ENCODE peak calls at places on chromosomes 16 and 17, in four cellular contexts. One of them, this sample, is unnamed.

GRCh38 chr16:52405441-52405840 is 141.5 kb downstream of the TOX3 start:
- DNase-seq in HT1080: no peak
- DNase-seq in glomerular endothelial cell: no peak
- DNase-seq in breast epithelium: no peak
- DNase-seq in this sample: no peak

GRCh38 chr17:71628306-71628705 is 492.5 kb upstream of the SOX9 start:
- DNase-seq in HT1080: no peak
- DNase-seq in glomerular endothelial cell: no peak
- DNase-seq in breast epithelium: no peak
- DNase-seq in this sample: no peak

GRCh38 chr17:44110823-44111633 is 12.4 kb downstream of the HDAC5 start:
- DNase-seq in HT1080: peak
- DNase-seq in glomerular endothelial cell: no peak
- DNase-seq in breast epithelium: peak
- DNase-seq in this sample: peak

GRCh38 chr16:81625544-81626152 is 153.4 kb upstream of the PLCG2 start:
- DNase-seq in HT1080: peak
- DNase-seq in glomerular endothelial cell: peak
- DNase-seq in breast epithelium: peak
- DNase-seq in this sample: peak

GRCh38 chr17:67245694-67246397 is 850 bp upstream of the HELZ start:
- DNase-seq in HT1080: no peak
- DNase-seq in glomerular endothelial cell: no peak
- DNase-seq in breast epithelium: no peak
- DNase-seq in this sample: peak

GRCh38 chr17:82164853-82165252 is 47.8 kb downstream of the CCDC57 start:
- DNase-seq in HT1080: no peak
- DNase-seq in glomerular endothelial cell: no peak
- DNase-seq in breast epithelium: no peak
- DNase-seq in this sample: no peak

GRCh38 chr16:31147574-31147973 is 2.3 kb downstream of the PRSS36 start:
- DNase-seq in HT1080: no peak
- DNase-seq in glomerular endothelial cell: no peak
- DNase-seq in breast epithelium: no peak
- DNase-seq in this sample: no peak

GRCh38 chr16:71376465-71377157 is 18.1 kb downstream of the CALB2 start:
- DNase-seq in HT1080: no peak
- DNase-seq in glomerular endothelial cell: no peak
- DNase-seq in breast epithelium: no peak
- DNase-seq in this sample: no peak

GRCh38 chr17:1871743-1872142 is 41.9 kb downstream of the RPA1 start:
- DNase-seq in HT1080: no peak
- DNase-seq in glomerular endothelial cell: no peak
- DNase-seq in breast epithelium: no peak
- DNase-seq in this sample: no peak

GRCh38 chr17:45783593-45784292 is 377 bp upstream of the CRHR1 start:
- DNase-seq in HT1080: no peak
- DNase-seq in glomerular endothelial cell: no peak
- DNase-seq in breast epithelium: no peak
- DNase-seq in this sample: no peak

GRCh38 chr16:84423416-84423837 is 55.1 kb downstream of the ATP2C2 start:
- DNase-seq in HT1080: peak
- DNase-seq in glomerular endothelial cell: no peak
- DNase-seq in breast epithelium: no peak
- DNase-seq in this sample: peak

GRCh38 chr16:23342083-23342640 is 40.1 kb downstream of the SCNN1B start:
- DNase-seq in HT1080: no peak
- DNase-seq in glomerular endothelial cell: no peak
- DNase-seq in breast epithelium: no peak
- DNase-seq in this sample: no peak

GRCh38 chr16:21001262-21001661 is 100.7 kb downstream of the LYRM1 start:
- DNase-seq in HT1080: peak
- DNase-seq in glomerular endothelial cell: peak
- DNase-seq in breast epithelium: no peak
- DNase-seq in this sample: peak

GRCh38 chr17:66939461-66940114 is 24.9 kb upstream of the CACNG4 start:
- DNase-seq in HT1080: no peak
- DNase-seq in glomerular endothelial cell: no peak
- DNase-seq in breast epithelium: no peak
- DNase-seq in this sample: no peak

GRCh38 chr17:63282455-63282854 is 163.7 kb downstream of the CYB561 start:
- DNase-seq in HT1080: no peak
- DNase-seq in glomerular endothelial cell: no peak
- DNase-seq in breast epithelium: no peak
- DNase-seq in this sample: no peak

GRCh38 chr16:1101133-1101532 is 5.1 kb upstream of the C1QTNF8 start:
- DNase-seq in HT1080: no peak
- DNase-seq in glomerular endothelial cell: no peak
- DNase-seq in breast epithelium: no peak
- DNase-seq in this sample: no peak

GRCh38 chr17:31491794-31492171 is 100.3 kb downstream of the RAB11FIP4 start:
- DNase-seq in HT1080: no peak
- DNase-seq in glomerular endothelial cell: no peak
- DNase-seq in breast epithelium: no peak
- DNase-seq in this sample: no peak

GRCh38 chr17:72592242-72592966 is 471.6 kb downstream of the SOX9 start:
- DNase-seq in HT1080: peak
- DNase-seq in glomerular endothelial cell: no peak
- DNase-seq in breast epithelium: peak
- DNase-seq in this sample: peak

GRCh38 chr16:88815901-88816589 is 4.3 kb upstream of the APRT start:
- DNase-seq in HT1080: peak
- DNase-seq in glomerular endothelial cell: no peak
- DNase-seq in breast epithelium: no peak
- DNase-seq in this sample: no peak

GRCh38 chr16:54140057-54140787 is 146.4 kb downstream of the IRX3 start:
- DNase-seq in HT1080: no peak
- DNase-seq in glomerular endothelial cell: no peak
- DNase-seq in breast epithelium: no peak
- DNase-seq in this sample: no peak

GRCh38 chr16:22235839-22236745 is 30.0 kb downstream of the EEF2K start:
- DNase-seq in HT1080: no peak
- DNase-seq in glomerular endothelial cell: no peak
- DNase-seq in breast epithelium: no peak
- DNase-seq in this sample: no peak

GRCh38 chr17:56594528-56595418 is 1.3 kb downstream of the NOG start:
- DNase-seq in HT1080: peak
- DNase-seq in glomerular endothelial cell: no peak
- DNase-seq in breast epithelium: no peak
- DNase-seq in this sample: peak

GRCh38 chr16:67425046-67425445 is 5.9 kb upstream of the HSD11B2 start:
- DNase-seq in HT1080: no peak
- DNase-seq in glomerular endothelial cell: no peak
- DNase-seq in breast epithelium: no peak
- DNase-seq in this sample: no peak

GRCh38 chr16:66273644-66274334 is 92.7 kb upstream of the CDH5 start:
- DNase-seq in HT1080: no peak
- DNase-seq in glomerular endothelial cell: no peak
- DNase-seq in breast epithelium: peak
- DNase-seq in this sample: peak

GRCh38 chr16:85159226-85159980 is 47.1 kb upstream of the CIBAR2 start:
- DNase-seq in HT1080: no peak
- DNase-seq in glomerular endothelial cell: no peak
- DNase-seq in breast epithelium: no peak
- DNase-seq in this sample: no peak

GRCh38 chr17:31495049-31495885 is 103.8 kb downstream of the RAB11FIP4 start:
- DNase-seq in HT1080: no peak
- DNase-seq in glomerular endothelial cell: no peak
- DNase-seq in breast epithelium: peak
- DNase-seq in this sample: no peak

GRCh38 chr17:5730373-5730772 is 146.1 kb upstream of the NLRP1 start:
- DNase-seq in HT1080: no peak
- DNase-seq in glomerular endothelial cell: no peak
- DNase-seq in breast epithelium: no peak
- DNase-seq in this sample: no peak

GRCh38 chr17:75733471-75733870 is 12.2 kb downstream of the ITGB4 start:
- DNase-seq in HT1080: no peak
- DNase-seq in glomerular endothelial cell: no peak
- DNase-seq in breast epithelium: no peak
- DNase-seq in this sample: no peak

GRCh38 chr16:78656887-78657286 is 557.4 kb downstream of the WWOX start:
- DNase-seq in HT1080: no peak
- DNase-seq in glomerular endothelial cell: no peak
- DNase-seq in breast epithelium: no peak
- DNase-seq in this sample: no peak

GRCh38 chr17:30170415-30170987 is 53.9 kb downstream of the NSRP1 start:
- DNase-seq in HT1080: no peak
- DNase-seq in glomerular endothelial cell: no peak
- DNase-seq in breast epithelium: no peak
- DNase-seq in this sample: no peak